ENCODE peak calls at places on chromosomes 3 and 15, in four cellular contexts. J is tibial artery, H is fibroblast of the aortic adventitia, R is PC-3. Z is an unnamed sample.

GRCh38 chr3:23238578-23238977 is 35.5 kb downstream of the UBE2E2 start:
- DNase-seq in J (no peak), H (no peak), R (no peak), Z (no peak)

GRCh38 chr3:113629941-113630340 is 66.5 kb downstream of the USF3 start:
- DNase-seq in J (no peak), H (no peak), R (no peak), Z (no peak)

GRCh38 chr3:158768881-158769518 is 32.9 kb upstream of the MFSD1 start:
- DNase-seq in J (peak; percentile 49), H (peak; percentile 98), R (peak; percentile 85), Z (peak; percentile 95)

GRCh38 chr3:133209871-133210550 is 171.8 kb downstream of the TMEM108 start:
- DNase-seq in J (no peak), H (peak; percentile 14), R (peak; percentile 2), Z (peak; percentile 39)

GRCh38 chr3:69932501-69932900 is 67.0 kb upstream of the SAMMSON start:
- DNase-seq in J (no peak), H (no peak), R (no peak), Z (no peak)

GRCh38 chr3:16338999-16339398 is 74.0 kb downstream of the OXNAD1 start:
- DNase-seq in J (peak; percentile 49), H (peak; percentile 97), R (peak; percentile 30), Z (peak; percentile 98)

GRCh38 chr3:16085884-16086608 is 88.4 kb upstream of the GALNT15 start:
- DNase-seq in J (peak; percentile 67), H (peak; percentile 83), R (no peak), Z (peak; percentile 80)

GRCh38 chr3:42610978-42611377 is 10.5 kb downstream of the NKTR start:
- DNase-seq in J (no peak), H (no peak), R (no peak), Z (no peak)

GRCh38 chr15:83066034-83066760 is 855 bp downstream of the BTBD1 start:
- DNase-seq in J (no peak), H (no peak), R (peak; percentile 13), Z (no peak)

GRCh38 chr3:172915911-172916514 is 165.5 kb downstream of the ECT2 start:
- DNase-seq in J (no peak), H (no peak), R (no peak), Z (no peak)

GRCh38 chr3:172913911-172914730 is 163.6 kb downstream of the ECT2 start:
- DNase-seq in J (no peak), H (no peak), R (no peak), Z (no peak)

GRCh38 chr3:172905480-172905850 is 154.9 kb downstream of the ECT2 start:
- DNase-seq in J (no peak), H (peak; percentile 54), R (no peak), Z (peak; percentile 30)

GRCh38 chr3:172908871-172909270 is 158.3 kb downstream of the ECT2 start:
- DNase-seq in J (no peak), H (no peak), R (no peak), Z (no peak)

GRCh38 chr3:172911142-172911541 is 160.6 kb downstream of the ECT2 start:
- DNase-seq in J (no peak), H (no peak), R (no peak), Z (no peak)
- H3K4me3 ChIP-seq in J (no peak overlapping the region), H (no peak overlapping the region), R (no peak overlapping the region), Z (no peak overlapping the region)

DNA sequence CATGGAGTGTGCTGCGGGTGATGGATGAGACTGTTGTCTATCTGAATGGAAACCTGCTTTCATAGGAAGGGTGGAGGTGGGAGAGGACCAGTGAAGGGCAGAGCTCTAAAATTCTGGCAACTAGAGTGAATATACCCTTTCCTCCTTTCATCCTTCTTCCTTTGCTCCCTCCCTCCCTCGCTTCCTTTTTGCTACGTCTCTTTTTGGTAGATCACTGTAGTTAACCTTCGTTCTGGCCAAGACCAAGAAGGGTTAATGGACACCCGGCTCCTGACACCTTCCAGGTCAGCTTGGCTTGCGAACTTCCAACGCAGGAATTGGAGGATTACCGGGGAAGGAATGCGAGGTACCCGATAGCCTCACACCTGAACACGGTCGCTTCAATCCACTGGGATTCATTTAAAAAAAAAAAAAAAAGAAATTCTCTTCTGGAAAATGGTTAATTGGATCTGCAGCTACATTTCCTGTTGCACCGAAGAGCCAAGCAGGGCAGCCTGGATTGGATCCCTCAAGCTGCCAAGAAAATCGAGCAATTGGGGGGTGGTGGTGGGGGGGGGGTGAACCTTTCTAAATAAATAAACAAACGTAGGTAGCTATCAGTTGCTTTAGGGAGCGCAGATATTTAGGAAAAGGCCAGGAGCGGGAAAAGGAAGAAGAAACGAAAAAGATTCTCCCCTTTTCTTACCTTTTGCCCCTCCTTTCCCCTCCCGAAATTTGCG is 9.6 kb upstream of the NR2F2 start:
- DNase-seq in J (no peak), H (no peak), R (no peak), Z (no peak)
- H3K4me3 ChIP-seq in J (peak overlapping the region; percentile 97), H (no peak overlapping the region), R (no peak overlapping the region), Z (no peak overlapping the region)

DNA sequence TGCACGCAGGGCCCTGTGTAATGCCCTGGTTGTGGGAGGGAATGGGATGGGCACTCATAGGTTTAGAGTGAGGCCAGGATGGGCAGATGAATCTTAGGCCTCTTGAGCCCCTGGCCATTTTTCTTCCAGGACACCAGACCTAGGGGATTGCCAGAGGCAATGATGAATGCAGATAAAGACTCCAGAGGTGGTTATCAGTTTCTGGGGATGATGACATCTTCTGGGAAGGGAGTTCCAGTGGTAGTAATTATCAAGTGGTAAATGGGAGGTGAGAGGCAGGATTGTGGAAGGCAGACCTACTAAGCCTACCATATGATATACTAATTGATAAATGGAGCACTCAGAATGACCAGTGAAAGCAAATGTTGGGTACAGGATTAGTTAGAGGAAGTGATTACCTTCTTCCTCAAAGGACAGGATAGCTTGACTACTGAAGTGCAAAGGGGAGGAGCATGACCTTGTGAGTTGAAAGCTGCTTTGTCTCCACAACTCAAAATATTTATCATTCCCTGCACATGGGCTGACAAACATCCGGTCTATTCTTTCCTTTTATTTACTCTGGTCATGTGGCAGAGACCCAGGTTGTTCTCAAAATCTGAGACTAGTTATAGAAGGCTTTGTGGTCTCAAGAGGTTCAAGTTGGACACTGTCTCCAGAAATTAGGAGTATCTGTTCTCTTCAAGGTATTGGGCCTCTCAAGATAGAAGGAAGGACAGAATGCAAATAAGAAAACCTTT is 10.2 kb upstream of the MAPK6 start:
- DNase-seq in J (no peak), H (no peak), R (peak; percentile 34), Z (no peak)
- H3K4me3 ChIP-seq in J (no peak overlapping the region), H (no peak overlapping the region), R (no peak overlapping the region), Z (no peak overlapping the region)

GRCh38 chr15:59369597-59369996 is 3.1 kb downstream of the MYO1E start:
- DNase-seq in J (no peak), H (no peak), R (peak; percentile 54), Z (no peak)
- H3K4me3 ChIP-seq in J (no peak overlapping the region), H (no peak overlapping the region), R (peak overlapping the region; percentile 89), Z (no peak overlapping the region)

GRCh38 chr3:194296832-194297666 is 54.1 kb downstream of the CPN2 start:
- DNase-seq in J (no peak), H (no peak), R (no peak), Z (no peak)
- H3K4me3 ChIP-seq in J (peak overlapping the region; percentile 27), H (peak overlapping the region; percentile 31), R (peak overlapping the region; percentile 34), Z (peak overlapping the region; percentile 21)

DNA sequence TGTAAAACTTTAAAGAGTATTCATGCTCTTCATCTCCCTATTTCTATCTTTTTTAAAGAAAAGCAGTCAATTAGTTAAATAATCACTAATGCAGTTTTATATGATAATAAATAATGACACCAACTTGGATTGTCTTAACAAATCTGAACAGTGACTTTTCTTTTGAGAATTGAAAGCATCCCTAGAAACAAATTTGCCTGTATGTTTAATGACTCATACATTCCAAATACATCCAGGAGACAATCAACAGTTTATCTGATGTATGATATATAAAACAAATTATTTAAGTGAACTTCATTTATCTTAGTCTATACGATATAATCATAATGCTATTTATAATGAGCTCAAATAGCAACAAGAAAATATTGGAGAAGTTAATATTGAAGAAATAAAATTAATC is 78.0 kb downstream of the ALCAM start:
- DNase-seq in J (no peak), H (peak; percentile 19), R (peak; percentile 67), Z (peak; percentile 42)
- H3K4me3 ChIP-seq in J (no peak overlapping the region), H (no peak overlapping the region), R (no peak overlapping the region), Z (no peak overlapping the region)

GRCh38 chr3:46845397-46845859 is 17.8 kb downstream of the MYL3 start:
- DNase-seq in J (peak; percentile 71), H (peak; percentile 82), R (peak; percentile 25), Z (peak; percentile 76)
- H3K4me3 ChIP-seq in J (peak overlapping the region; percentile 57), H (peak overlapping the region; percentile 48), R (peak overlapping the region; percentile 68), Z (peak overlapping the region; percentile 33)

Z was measured in fibroblast of pulmonary artery.